ENCODE peak calls at places on chromosomes 3 and 15, in five cellular contexts. I is endothelial cell of umbilical vein, P is suprapubic skin, V is ovary, Q is PC-3. D is an unnamed sample.

GRCh38 chr3:66270726-66271125 is 49.9 kb downstream of the SLC25A26 start:
- DNase-seq in I (no peak), P (no peak), V (no peak), Q (no peak), D (no peak)

GRCh38 chr3:189186093-189186492 is 14.3 kb downstream of the TPRG1 start:
- DNase-seq in I (no peak), P (no peak), V (no peak), Q (no peak), D (no peak)

GRCh38 chr3:133410191-133410892 is 10.5 kb downstream of the BFSP2 start:
- DNase-seq in I (no peak), P (no peak), V (no peak), Q (no peak), D (no peak)

GRCh38 chr3:120022729-120023128 is 71.5 kb downstream of the GSK3B start:
- DNase-seq in I (no peak), P (no peak), V (no peak), Q (no peak), D (no peak)

GRCh38 chr15:91652610-91653207 is 200.8 kb upstream of the SLCO3A1 start:
- DNase-seq in I (no peak), P (no peak), V (no peak), Q (no peak), D (no peak)

GRCh38 chr15:27806396-27806795 is 292.7 kb downstream of the OCA2 start:
- DNase-seq in I (no peak), P (no peak), V (no peak), Q (no peak), D (no peak)

GRCh38 chr3:190012784-190013183 is 107.9 kb downstream of the P3H2 start:
- DNase-seq in I (no peak), P (no peak), V (no peak), Q (peak; percentile 86), D (no peak)

GRCh38 chr3:188439080-188439479 is 285.1 kb downstream of the LPP start:
- DNase-seq in I (peak; percentile 85), P (no peak), V (no peak), Q (no peak), D (peak; percentile 16)

GRCh38 chr15:100803158-100803440 is 76.5 kb upstream of the ALDH1A3 start:
- DNase-seq in I (no peak), P (no peak), V (no peak), Q (no peak), D (no peak)

GRCh38 chr15:58564967-58565366 is 133.2 kb downstream of the LIPC start:
- DNase-seq in I (no peak), P (no peak), V (no peak), Q (no peak), D (no peak)

GRCh38 chr15:34808016-34808415 is 12.7 kb upstream of the ACTC1 start:
- DNase-seq in I (no peak), P (no peak), V (no peak), Q (peak; percentile 27), D (no peak)

GRCh38 chr15:72541714-72542113 is 67.6 kb downstream of the ARIH1 start:
- DNase-seq in I (no peak), P (no peak), V (no peak), Q (no peak), D (no peak)

DNA sequence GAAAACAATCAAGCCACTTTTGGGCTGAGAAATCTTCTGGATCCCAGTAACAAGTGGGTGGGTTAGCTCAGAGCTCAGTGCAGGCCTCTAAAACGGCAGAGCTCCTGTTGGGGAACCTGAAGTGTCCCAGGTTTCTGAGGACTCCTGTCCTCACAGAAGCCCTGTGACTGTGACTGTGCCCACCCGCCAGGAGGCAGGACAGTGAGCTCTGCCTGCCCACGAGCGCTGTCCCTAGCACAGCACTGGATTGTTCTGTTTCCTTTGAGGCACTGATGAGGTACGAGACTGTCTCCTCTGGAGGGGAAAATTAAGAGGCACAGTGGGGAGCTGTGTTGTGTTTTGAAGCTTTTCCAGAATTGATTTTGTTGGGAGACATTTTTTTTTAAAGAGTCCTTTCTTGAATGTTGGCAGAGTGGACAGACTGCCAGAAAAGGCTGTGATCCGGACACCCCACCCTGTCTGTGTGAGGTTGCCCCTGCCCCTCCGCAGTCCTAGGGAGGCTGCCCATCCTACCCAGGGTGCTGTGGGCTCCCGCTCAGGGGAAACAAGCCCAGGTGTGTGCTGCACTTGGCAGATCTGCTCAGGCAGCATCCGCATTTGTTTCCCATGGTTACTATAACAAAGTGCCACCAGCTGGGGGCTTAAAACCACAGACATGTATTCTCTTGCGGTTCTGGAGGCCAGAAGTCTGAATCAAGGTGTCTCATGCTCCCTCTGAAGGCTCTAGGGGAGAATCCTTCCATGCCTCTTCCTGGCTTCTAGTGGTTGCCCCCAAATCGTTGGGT is 66.6 kb upstream of the LARS2 start:
- DNase-seq in I (no peak), P (peak; percentile 34), V (no peak), Q (no peak), D (no peak)
- TF ChIP-seq CTCF in I (no peak), P (no peak), V (no peak), Q (no peak), D (no peak)

GRCh38 chr3:67458406-67458805 is 196.0 kb downstream of the SUCLG2 start:
- DNase-seq in I (no peak), P (no peak), V (no peak), Q (peak; percentile 57), D (no peak)
- TF ChIP-seq CTCF in I (no peak), P (no peak), V (no peak), Q (peak; percentile 32), D (no peak)

GRCh38 chr3:42831321-42831713 is 22.1 kb downstream of the ACKR2 start:
- DNase-seq in I (peak; percentile 52), P (peak; percentile 84), V (peak; percentile 23), Q (peak; percentile 85), D (peak; percentile 61)
- TF ChIP-seq CTCF in I (peak; percentile 77), P (peak; percentile 51), V (peak; percentile 11), Q (peak; percentile 91), D (peak; percentile 77)

GRCh38 chr3:71510485-71510884 is 73.0 kb downstream of the FOXP1 start:
- DNase-seq in I (peak; percentile 71), P (no peak), V (no peak), Q (no peak), D (no peak)
- TF ChIP-seq CTCF in I (peak; percentile 32), P (no peak), V (no peak), Q (no peak), D (no peak)

GRCh38 chr15:45573961-45574629 is 13.1 kb upstream of the BLOC1S6 start:
- DNase-seq in I (no peak), P (no peak), V (no peak), Q (peak; percentile 44), D (no peak)
- TF ChIP-seq CTCF in I (peak; percentile 35), P (no peak), V (no peak), Q (peak; percentile 47), D (no peak)

D was measured in GM10248.